ENCODE peak calls at places on chromosomes 1 and 21, in four cellular contexts. Z is IMR-90, P is endothelial cell of umbilical vein, A is GM12892. R is an unnamed sample.

GRCh38 chr1:224325959-224326358 is 4.0 kb downstream of the NVL start:
- DNase-seq in Z (no peak), A (no peak), P (no peak), R (no peak)

GRCh38 chr1:222171005-222171404 is 376.9 kb downstream of the HHIPL2 start:
- DNase-seq in P (no peak), Z (peak), A (no peak), R (no peak)

GRCh38 chr1:230281531-230281930 is 144.6 kb downstream of the PGBD5 start:
- DNase-seq in A (no peak), Z (peak), P (no peak), R (no peak)

GRCh38 chr1:160131803-160132565 is 16.4 kb downstream of the ATP1A2 start:
- DNase-seq in Z (no peak), A (no peak), P (no peak), R (no peak)

GRCh38 chr1:93061895-93062792 is 16.9 kb upstream of the MTF2 start:
- DNase-seq in A (no peak), Z (peak), P (peak), R (no peak)

GRCh38 chr21:38660333-38661295 is 145.1 kb upstream of the ETS2 start:
- DNase-seq in A (no peak), P (no peak), Z (no peak), R (no peak)

GRCh38 chr1:161427733-161428516 is 60.2 kb upstream of the CFAP126 start:
- DNase-seq in P (peak), Z (peak), A (no peak), R (peak)

GRCh38 chr1:245225267-245225666 is 70.5 kb downstream of the KIF26B start:
- DNase-seq in Z (peak), A (no peak), P (no peak), R (no peak)

GRCh38 chr1:197774691-197775281 is 494 bp downstream of the DENND1B start:
- DNase-seq in A (peak), Z (peak), P (peak), R (peak)

GRCh38 chr1:242813490-242814091 is 289.1 kb upstream of the PLD5 start:
- DNase-seq in P (no peak), Z (no peak), A (no peak), R (no peak)

GRCh38 chr1:145688328-145688727 is 18.8 kb downstream of the PDZK1 start:
- DNase-seq in A (no peak), P (no peak), Z (no peak), R (no peak)

GRCh38 chr1:4425892-4426291 is 228.5 kb upstream of the AJAP1 start:
- DNase-seq in A (no peak), P (no peak), Z (no peak), R (no peak)

GRCh38 chr1:66607458-66607857 is 73.5 kb downstream of the SGIP1 start:
- DNase-seq in A (no peak), P (no peak), Z (no peak), R (no peak)

GRCh38 chr21:41678944-41679343 is 87.9 kb downstream of the RIPK4 start:
- DNase-seq in P (peak), A (no peak), Z (peak), R (peak)
- TF ChIP-seq POLR2A in P (no peak), A (no peak), Z (no peak), R (peak)

DNA sequence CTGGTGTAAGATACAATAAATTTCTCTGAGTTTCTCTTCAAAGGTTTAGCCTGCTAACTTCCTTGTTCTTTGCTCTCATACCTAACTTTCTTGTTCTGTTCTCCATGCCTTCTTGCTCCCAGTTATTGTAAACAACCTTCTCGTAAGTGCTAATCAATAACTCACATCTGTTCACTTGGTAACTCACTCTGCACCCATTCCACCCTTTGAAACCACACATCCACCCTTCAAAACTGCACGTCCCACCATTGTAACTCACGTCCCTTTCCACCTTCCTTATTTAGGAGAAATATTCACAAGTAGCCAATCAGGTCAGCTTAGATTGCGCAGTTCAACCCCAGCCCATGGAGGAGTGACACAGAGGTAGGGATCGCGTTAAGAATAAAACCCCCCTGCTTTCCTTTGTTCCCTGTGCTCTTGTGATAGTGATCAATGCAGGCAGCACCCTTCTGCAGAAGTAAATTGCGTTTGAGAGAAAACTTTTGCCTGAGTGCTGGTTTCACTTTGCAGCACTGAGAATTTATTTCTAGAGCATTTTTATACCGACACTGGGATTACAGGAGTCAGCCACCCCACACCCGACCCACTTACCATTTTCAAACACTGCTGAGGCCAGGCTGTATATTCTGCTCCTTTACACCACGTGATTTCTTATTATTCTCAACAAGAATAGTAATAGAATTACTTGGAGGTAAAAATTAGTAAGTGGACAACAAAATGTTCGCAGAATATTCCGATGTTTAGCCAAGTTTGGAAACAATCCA is 789.2 kb upstream of the RGS18 start:
- DNase-seq in P (no peak), Z (no peak), A (no peak), R (no peak)
- TF ChIP-seq POLR2A in P (no peak), Z (no peak), A (no peak), R (no peak)

DNA sequence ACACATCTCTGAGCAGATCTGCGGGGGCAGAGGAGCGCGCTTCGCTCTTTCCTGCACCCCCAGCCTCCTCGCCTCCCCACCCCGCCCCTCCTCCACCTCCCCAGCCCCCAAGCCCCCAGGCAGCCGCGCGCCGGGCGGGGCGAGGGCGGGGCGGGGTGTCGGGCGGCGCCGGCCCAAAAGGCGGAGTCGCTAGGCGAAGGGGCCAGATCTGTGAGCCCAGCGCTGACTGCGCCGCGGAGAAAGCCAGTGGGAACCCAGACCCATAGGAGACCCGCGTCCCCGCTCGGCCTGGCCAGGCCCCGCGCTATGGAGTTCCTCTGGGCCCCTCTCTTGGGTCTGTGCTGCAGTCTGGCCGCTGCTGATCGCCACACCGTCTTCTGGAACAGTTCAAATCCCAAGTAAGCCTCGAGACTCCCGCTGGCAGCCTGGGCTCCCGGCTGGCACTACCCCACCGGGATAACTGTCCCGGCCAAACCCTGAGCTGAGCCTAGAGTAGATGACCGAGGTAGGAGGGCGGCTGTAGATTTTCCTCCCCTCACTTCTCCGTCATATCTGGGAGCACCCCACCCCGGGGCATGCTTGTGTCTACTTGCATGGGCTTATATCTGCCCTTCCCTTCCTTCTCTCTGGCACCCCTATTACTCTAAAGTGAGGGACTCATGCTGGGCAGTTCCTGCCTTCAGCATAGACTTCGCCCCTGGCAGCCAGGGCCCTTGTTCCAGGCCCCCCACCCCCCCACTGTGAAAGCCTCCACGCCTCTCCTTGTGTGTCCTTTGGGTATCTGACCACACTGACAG is at the start of gene EFNA1:
- DNase-seq in P (peak), Z (no peak), A (no peak), R (peak)
- TF ChIP-seq POLR2A in P (peak), Z (no peak), A (no peak), R (peak)

DNA sequence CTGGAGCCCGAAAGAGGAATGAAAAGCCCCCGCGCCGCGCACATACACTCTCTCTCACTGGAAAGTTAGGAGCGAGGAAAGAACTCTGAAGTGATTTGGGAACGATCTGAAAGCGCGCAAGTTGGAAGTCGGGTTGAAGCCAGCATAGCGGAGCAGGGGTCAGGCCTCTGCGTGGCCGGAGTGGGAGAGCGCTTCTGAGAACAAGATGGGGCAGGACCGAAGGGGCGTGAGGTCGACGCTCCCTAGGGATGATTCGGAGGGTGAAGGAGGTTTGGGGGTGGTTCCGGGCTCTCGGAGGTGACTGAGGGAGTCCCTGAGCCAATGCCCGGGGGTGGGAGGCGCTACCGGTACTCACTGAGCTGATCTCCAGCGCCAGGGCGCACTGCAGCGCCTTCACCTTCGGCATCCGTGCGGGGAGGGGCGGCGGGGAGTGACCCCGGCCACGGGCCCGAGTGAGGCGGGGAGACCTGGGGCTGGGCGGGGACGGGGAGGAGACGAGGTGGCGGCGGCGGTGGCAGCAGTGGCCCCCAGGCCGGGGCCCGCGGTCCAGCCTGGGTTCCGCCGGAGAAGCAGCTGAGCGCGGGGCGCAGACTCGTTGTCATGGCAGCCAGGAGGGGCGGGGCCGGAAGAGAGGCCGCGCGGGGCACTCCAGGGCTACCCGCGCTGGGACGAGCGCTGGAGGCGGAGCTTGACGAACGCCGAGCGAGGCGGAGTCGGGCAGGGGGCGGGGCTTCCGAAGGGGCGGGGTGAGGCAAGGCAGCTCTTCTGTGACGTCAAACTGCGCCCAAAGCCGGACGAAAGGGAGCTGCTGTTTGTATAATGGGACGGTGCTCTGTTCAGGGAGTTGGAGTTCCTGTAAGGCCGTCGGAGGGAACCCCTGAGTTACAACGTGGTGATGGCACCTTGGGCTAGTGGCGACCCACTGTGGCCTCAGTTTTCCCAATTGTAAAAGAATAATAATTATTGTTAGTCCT is at the start of gene SPATA6:
- DNase-seq in P (peak), Z (peak), A (peak), R (peak)
- TF ChIP-seq POLR2A in P (peak), Z (peak), A (no peak), R (no peak)

GRCh38 chr1:6393400-6394187 is at the start of gene ACOT7:
- DNase-seq in A (peak), P (peak), Z (peak), R (peak)
- TF ChIP-seq POLR2A in A (peak), P (peak), Z (peak), R (peak)

GRCh38 chr1:235277709-235278108 is 50.3 kb downstream of the ARID4B start:
- DNase-seq in Z (peak), A (no peak), P (no peak), R (no peak)

GRCh38 chr1:235278915-235279292 is 49.1 kb downstream of the ARID4B start:
- DNase-seq in P (no peak), Z (no peak), A (no peak), R (no peak)

GRCh38 chr1:235278233-235278914 is 49.6 kb downstream of the ARID4B start:
- DNase-seq in A (no peak), Z (no peak), P (no peak), R (no peak)

GRCh38 chr1:235279627-235280194 is 48.3 kb downstream of the ARID4B start:
- DNase-seq in A (no peak), Z (no peak), P (no peak), R (no peak)

GRCh38 chr1:235280467-235280866 is 47.5 kb downstream of the ARID4B start:
- DNase-seq in Z (no peak), P (no peak), A (no peak), R (no peak)
- TF ChIP-seq POLR2A in Z (no peak), P (no peak), A (no peak), R (no peak)

DNA sequence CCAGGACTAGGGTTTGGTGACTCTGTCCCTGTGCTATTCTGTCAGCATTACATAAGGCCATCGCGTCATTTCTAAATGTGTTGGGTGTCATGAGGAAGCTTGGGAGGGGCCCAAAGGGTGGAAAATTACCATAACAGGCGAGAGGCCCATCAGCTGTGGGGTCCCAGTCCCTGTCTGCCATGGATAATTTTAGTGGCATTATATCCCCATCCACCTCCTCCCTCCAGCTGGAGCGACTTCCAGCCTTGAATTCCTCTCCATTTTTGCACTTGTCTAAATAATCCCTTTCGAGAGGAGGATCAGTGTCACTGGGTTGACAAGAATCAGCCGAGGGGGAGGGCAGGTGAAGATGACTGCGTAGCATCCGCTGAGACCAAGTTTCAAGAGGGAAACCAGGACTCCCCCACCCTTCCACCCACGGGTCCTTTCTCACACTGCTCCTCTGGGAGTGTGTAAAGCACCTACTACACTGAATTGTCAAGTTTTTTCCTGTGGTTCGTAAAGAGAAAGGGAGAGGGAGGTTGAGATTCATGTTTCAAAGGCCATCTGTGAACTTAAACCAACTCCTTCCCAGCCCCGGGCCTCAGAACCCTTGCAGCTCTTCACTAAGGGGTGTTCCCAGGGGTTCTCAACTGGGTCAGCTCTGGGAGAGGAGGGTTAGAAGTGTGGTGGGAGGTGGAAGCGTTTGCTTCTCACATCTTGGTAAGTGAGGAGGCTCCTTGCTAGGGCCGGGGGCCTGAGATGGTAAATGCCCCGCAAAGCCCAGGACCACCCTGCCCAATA is 29.2 kb downstream of the VASH2 start:
- DNase-seq in A (no peak), Z (no peak), P (no peak), R (no peak)
- TF ChIP-seq POLR2A in A (no peak), Z (no peak), P (no peak), R (no peak)

DNA sequence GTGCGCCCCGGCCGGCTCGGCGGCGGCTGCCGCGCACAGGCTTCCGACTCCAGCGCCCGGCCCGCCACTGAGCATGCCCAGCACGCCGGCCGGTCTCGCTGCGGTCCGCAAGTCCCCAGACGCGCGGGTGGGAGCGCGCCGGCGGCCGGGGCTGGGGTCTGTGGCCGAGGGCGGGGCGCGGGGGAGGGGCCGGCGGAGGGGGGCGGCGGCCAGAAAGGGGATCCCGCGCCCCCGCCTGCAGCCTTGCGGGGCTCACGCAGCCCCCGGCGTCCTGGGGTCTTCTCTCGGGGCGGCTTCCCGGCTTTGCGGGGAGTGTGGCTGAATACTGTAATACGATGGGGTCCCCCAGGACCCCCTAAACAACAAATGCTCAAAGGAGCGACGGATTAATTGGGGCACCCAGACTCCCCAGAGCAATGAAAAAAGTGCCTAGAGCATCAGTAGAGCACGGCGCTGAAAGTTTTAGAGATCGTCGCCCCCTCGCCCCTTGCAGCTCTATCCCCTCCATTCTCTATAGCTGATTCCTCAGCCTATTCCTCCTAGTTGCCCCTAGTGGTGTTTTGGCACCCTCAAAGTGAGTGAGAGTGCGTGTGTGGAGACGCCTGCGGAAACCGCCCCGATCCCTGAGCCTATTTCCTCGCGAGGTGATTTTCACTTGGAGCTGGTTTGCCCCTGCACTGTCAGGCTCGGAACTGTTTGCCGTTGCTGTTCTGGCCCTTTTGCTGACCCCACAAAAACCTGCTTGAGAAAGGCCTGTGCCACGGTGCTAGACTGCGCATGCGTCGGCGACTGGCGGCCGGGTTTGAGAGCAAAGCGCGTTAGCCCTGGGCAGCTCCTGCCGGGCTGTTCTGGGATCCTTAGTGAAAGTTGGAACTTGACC is at the start of gene VAV3:
- DNase-seq in A (peak), P (peak), Z (peak), R (no peak)
- TF ChIP-seq POLR2A in A (no peak), P (no peak), Z (no peak), R (no peak)

R was measured in H54.